ENCODE peak calls at places on chromosomes 7 and 10, in six cellular contexts. W is endothelial cell, U is adrenal gland, E is choroid plexus epithelial cell, S is HFF-Myc, A is BE2C. X is an unnamed sample.

GRCh38 chr10:114068054-114068707 is 24.5 kb downstream of the ADRB1 start:
- DNase-seq in W (no peak), U (no peak), E (no peak), S (no peak), A (no peak), X (no peak)

GRCh38 chr7:117034851-117035462 is 81.7 kb downstream of the ST7 start:
- DNase-seq in W (no peak), U (no peak), E (peak), S (no peak), A (no peak), X (no peak)

GRCh38 chr7:47501406-47501805 is 80.5 kb downstream of the TNS3 start:
- DNase-seq in W (no peak), U (peak), E (peak), S (no peak), A (no peak), X (peak)

GRCh38 chr7:42876182-42877068 is 35.4 kb downstream of the C7orf25 start:
- DNase-seq in W (peak), U (peak), E (peak), S (peak), A (peak), X (peak)

GRCh38 chr7:115409682-115410426 is 488.0 kb downstream of the MDFIC start:
- DNase-seq in W (no peak), U (no peak), E (no peak), S (no peak), A (no peak), X (no peak)

GRCh38 chr7:15280078-15280734 is 281.6 kb downstream of the AGMO start:
- DNase-seq in W (no peak), U (no peak), E (no peak), S (no peak), A (no peak), X (no peak)

GRCh38 chr7:8963722-8964121 is 530.3 kb downstream of the NXPH1 start:
- DNase-seq in W (no peak), U (no peak), E (no peak), S (no peak), A (no peak), X (no peak)

GRCh38 chr7:31690892-31691291 is 3.9 kb downstream of the PPP1R17 start:
- DNase-seq in W (no peak), U (no peak), E (no peak), S (no peak), A (no peak), X (no peak)

GRCh38 chr7:22549051-22549450 is 49.1 kb upstream of the STEAP1B start:
- DNase-seq in W (no peak), U (no peak), E (no peak), S (no peak), A (no peak), X (no peak)

GRCh38 chr7:78307892-78308291 is 509.3 kb downstream of the PHTF2 start:
- DNase-seq in W (no peak), U (no peak), E (no peak), S (no peak), A (no peak), X (no peak)

GRCh38 chr10:12504628-12505027 is 155.3 kb downstream of the CAMK1D start:
- DNase-seq in W (no peak), U (peak), E (no peak), S (no peak), A (no peak), X (no peak)

GRCh38 chr7:12696001-12696400 is 8.6 kb downstream of the ARL4A start:
- DNase-seq in W (no peak), U (no peak), E (no peak), S (no peak), A (no peak), X (no peak)

GRCh38 chr7:103879411-103879810 is 110.0 kb downstream of the RELN start:
- DNase-seq in W (no peak), U (no peak), E (no peak), S (no peak), A (peak), X (no peak)

GRCh38 chr10:44517635-44518034 is 132.7 kb upstream of the CXCL12 start:
- DNase-seq in W (no peak), U (no peak), E (no peak), S (no peak), A (no peak), X (no peak)
- TF ChIP-seq CTCF in W (peak), U (no peak), E (peak), S (peak), A (peak), X (peak)

GRCh38 chr7:150977382-150978135 is 562 bp downstream of the KCNH2 start:
- DNase-seq in W (no peak), U (no peak), E (no peak), S (no peak), A (peak), X (no peak)
- TF ChIP-seq CTCF in W (no peak), U (no peak), E (no peak), S (no peak), A (no peak), X (no peak)

DNA sequence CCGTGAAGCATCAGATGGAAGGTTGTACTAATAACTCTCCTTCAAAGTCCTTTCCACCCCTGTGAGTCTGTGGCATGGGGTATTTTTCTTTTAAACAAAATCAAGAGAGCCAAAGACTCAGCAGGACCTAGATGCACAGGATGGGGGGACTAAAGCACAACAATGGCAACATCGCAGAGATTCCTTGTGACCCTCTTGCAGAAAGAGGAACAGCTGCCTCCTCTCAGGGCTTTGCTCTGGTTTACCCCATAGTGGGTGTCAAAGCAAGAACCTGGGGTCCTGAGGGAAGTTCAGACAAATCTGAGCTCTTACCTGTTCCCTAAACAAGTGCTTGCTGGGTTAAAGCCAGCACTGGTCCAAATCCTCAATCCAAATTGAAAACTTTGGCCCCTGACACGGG is 39.2 kb downstream of the FGF8 start:
- DNase-seq in W (no peak), U (no peak), E (no peak), S (no peak), A (no peak), X (no peak)
- TF ChIP-seq CTCF in W (no peak), U (no peak), E (no peak), S (no peak), A (no peak), X (no peak)

GRCh38 chr7:152704796-152705384 is 28.9 kb upstream of the XRCC2 start:
- DNase-seq in W (no peak), U (no peak), E (no peak), S (no peak), A (no peak), X (no peak)

GRCh38 chr7:152699101-152699500 is 23.2 kb upstream of the XRCC2 start:
- DNase-seq in W (no peak), U (no peak), E (no peak), S (no peak), A (no peak), X (no peak)
- TF ChIP-seq CTCF in W (no peak), U (no peak), E (no peak), S (no peak), A (no peak), X (no peak)

DNA sequence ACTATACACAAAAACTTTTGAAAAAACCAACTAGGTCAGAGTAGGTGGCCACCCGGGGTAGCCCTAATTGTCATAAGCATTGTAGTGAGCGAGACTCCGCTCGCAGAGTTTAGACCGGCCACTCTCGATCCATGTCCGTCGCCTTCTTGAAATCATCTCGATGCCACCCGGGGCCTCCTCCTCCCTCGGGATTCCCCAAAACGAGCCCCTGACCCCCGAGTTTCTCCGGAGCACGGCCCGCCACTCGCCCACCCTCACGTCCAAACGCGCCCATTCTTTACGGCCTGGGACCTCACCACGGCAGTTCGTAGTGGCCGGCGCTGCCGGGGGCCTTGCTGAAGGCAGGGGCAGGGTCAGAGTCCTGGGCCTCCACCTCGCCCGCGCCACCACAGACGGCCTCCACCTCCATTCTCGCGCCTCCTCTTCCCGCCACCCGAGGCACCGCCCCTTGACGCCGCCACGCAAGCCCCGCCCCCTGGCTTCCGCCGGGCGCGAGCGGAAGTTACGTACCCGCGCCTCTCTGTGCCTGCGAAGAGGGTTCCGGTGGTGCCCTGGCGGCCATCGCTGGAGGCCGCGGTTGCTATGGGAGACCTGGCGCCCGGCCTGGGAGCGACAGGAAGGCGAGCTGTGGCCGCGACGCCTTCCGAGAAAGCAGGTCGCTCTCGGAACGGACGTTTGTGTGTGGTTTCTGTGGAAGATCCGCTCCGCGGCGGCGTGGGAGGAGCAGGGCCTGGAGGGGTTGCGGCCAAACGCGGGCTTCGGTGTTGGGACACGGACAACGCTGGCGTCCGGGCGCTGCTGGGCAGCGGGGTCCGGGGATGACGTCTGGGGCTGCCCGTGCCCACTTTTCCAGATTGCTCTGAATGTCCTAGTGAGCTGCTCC is at the start of gene RFC2:
- DNase-seq in W (peak), U (peak), E (peak), S (peak), A (peak), X (peak)
- TF ChIP-seq CTCF in W (peak), U (peak), E (peak), S (peak), A (no peak), X (no peak)